ENCODE peak calls at places on chromosomes 6 and 20, in nine cellular contexts. One of them, this sample, is unnamed.

GRCh38 chr6:25652007-25652515 is at the start of gene SCGN:
- DNase-seq in mammary epithelial cell: peak
- DNase-seq in dorsolateral prefrontal cortex: peak
- DNase-seq in fibroblast of mammary gland: peak
- DNase-seq in WTC11: peak
- DNase-seq in globus pallidus: peak
- DNase-seq in activated naive CD4-positive, alpha-beta T cell treated with Interleukin-2 at 50 U/mL for 16 hours: peak
- DNase-seq in NCI-H82: peak
- DNase-seq in right cardiac atrium: peak
- DNase-seq in this sample: peak

GRCh38 chr6:37804676-37805075 is 14.9 kb upstream of the ZFAND3 start:
- DNase-seq in mammary epithelial cell: no peak
- DNase-seq in dorsolateral prefrontal cortex: no peak
- DNase-seq in fibroblast of mammary gland: peak
- DNase-seq in WTC11: no peak
- DNase-seq in globus pallidus: no peak
- DNase-seq in activated naive CD4-positive, alpha-beta T cell treated with Interleukin-2 at 50 U/mL for 16 hours: no peak
- DNase-seq in NCI-H82: no peak
- DNase-seq in right cardiac atrium: no peak
- DNase-seq in this sample: no peak

GRCh38 chr20:63686492-63687321 is 9.7 kb upstream of the TNFRSF6B start:
- DNase-seq in mammary epithelial cell: no peak
- DNase-seq in dorsolateral prefrontal cortex: no peak
- DNase-seq in fibroblast of mammary gland: peak
- DNase-seq in WTC11: no peak
- DNase-seq in globus pallidus: no peak
- DNase-seq in activated naive CD4-positive, alpha-beta T cell treated with Interleukin-2 at 50 U/mL for 16 hours: peak
- DNase-seq in NCI-H82: no peak
- DNase-seq in right cardiac atrium: peak
- DNase-seq in this sample: peak

GRCh38 chr6:55818482-55818881 is 56.9 kb downstream of the BMP5 start:
- DNase-seq in mammary epithelial cell: no peak
- DNase-seq in dorsolateral prefrontal cortex: no peak
- DNase-seq in fibroblast of mammary gland: peak
- DNase-seq in WTC11: no peak
- DNase-seq in globus pallidus: no peak
- DNase-seq in activated naive CD4-positive, alpha-beta T cell treated with Interleukin-2 at 50 U/mL for 16 hours: no peak
- DNase-seq in NCI-H82: no peak
- DNase-seq in right cardiac atrium: no peak
- DNase-seq in this sample: no peak

GRCh38 chr6:118580585-118581419 is 32.7 kb downstream of the PLN start:
- DNase-seq in mammary epithelial cell: peak
- DNase-seq in dorsolateral prefrontal cortex: peak
- DNase-seq in fibroblast of mammary gland: peak
- DNase-seq in WTC11: peak
- DNase-seq in globus pallidus: peak
- DNase-seq in activated naive CD4-positive, alpha-beta T cell treated with Interleukin-2 at 50 U/mL for 16 hours: no peak
- DNase-seq in NCI-H82: peak
- DNase-seq in right cardiac atrium: peak
- DNase-seq in this sample: no peak

GRCh38 chr20:63484651-63485403 is 12.4 kb upstream of the KCNQ2 start:
- DNase-seq in mammary epithelial cell: no peak
- DNase-seq in dorsolateral prefrontal cortex: no peak
- DNase-seq in fibroblast of mammary gland: no peak
- DNase-seq in WTC11: no peak
- DNase-seq in globus pallidus: no peak
- DNase-seq in activated naive CD4-positive, alpha-beta T cell treated with Interleukin-2 at 50 U/mL for 16 hours: no peak
- DNase-seq in NCI-H82: no peak
- DNase-seq in right cardiac atrium: peak
- DNase-seq in this sample: no peak

GRCh38 chr6:87541726-87542125 is 48.1 kb downstream of the RARS2 start:
- DNase-seq in mammary epithelial cell: no peak
- DNase-seq in dorsolateral prefrontal cortex: no peak
- DNase-seq in fibroblast of mammary gland: no peak
- DNase-seq in WTC11: no peak
- DNase-seq in globus pallidus: no peak
- DNase-seq in activated naive CD4-positive, alpha-beta T cell treated with Interleukin-2 at 50 U/mL for 16 hours: no peak
- DNase-seq in NCI-H82: no peak
- DNase-seq in right cardiac atrium: no peak
- DNase-seq in this sample: no peak

GRCh38 chr6:7528565-7528964 is 12.9 kb upstream of the DSP start:
- DNase-seq in mammary epithelial cell: peak
- DNase-seq in dorsolateral prefrontal cortex: no peak
- DNase-seq in fibroblast of mammary gland: peak
- DNase-seq in WTC11: no peak
- DNase-seq in globus pallidus: no peak
- DNase-seq in activated naive CD4-positive, alpha-beta T cell treated with Interleukin-2 at 50 U/mL for 16 hours: no peak
- DNase-seq in NCI-H82: no peak
- DNase-seq in right cardiac atrium: no peak
- DNase-seq in this sample: no peak

GRCh38 chr6:38391206-38391908 is 248.4 kb downstream of the BTBD9 start:
- DNase-seq in mammary epithelial cell: peak
- DNase-seq in dorsolateral prefrontal cortex: no peak
- DNase-seq in fibroblast of mammary gland: peak
- DNase-seq in WTC11: no peak
- DNase-seq in globus pallidus: no peak
- DNase-seq in activated naive CD4-positive, alpha-beta T cell treated with Interleukin-2 at 50 U/mL for 16 hours: no peak
- DNase-seq in NCI-H82: no peak
- DNase-seq in right cardiac atrium: no peak
- DNase-seq in this sample: no peak

GRCh38 chr6:83057705-83058321 is 7.8 kb downstream of the UBE3D start:
- DNase-seq in mammary epithelial cell: peak
- DNase-seq in dorsolateral prefrontal cortex: peak
- DNase-seq in fibroblast of mammary gland: peak
- DNase-seq in WTC11: peak
- DNase-seq in globus pallidus: peak
- DNase-seq in activated naive CD4-positive, alpha-beta T cell treated with Interleukin-2 at 50 U/mL for 16 hours: peak
- DNase-seq in NCI-H82: peak
- DNase-seq in right cardiac atrium: no peak
- DNase-seq in this sample: peak

GRCh38 chr20:20143165-20143564 is 90.8 kb downstream of the CFAP61 start:
- DNase-seq in mammary epithelial cell: no peak
- DNase-seq in dorsolateral prefrontal cortex: no peak
- DNase-seq in fibroblast of mammary gland: no peak
- DNase-seq in WTC11: no peak
- DNase-seq in globus pallidus: no peak
- DNase-seq in activated naive CD4-positive, alpha-beta T cell treated with Interleukin-2 at 50 U/mL for 16 hours: no peak
- DNase-seq in NCI-H82: peak
- DNase-seq in right cardiac atrium: no peak
- DNase-seq in this sample: no peak

GRCh38 chr6:41799517-41799916 is 12.0 kb downstream of the TOMM6 start:
- DNase-seq in mammary epithelial cell: no peak
- DNase-seq in dorsolateral prefrontal cortex: no peak
- DNase-seq in fibroblast of mammary gland: no peak
- DNase-seq in WTC11: no peak
- DNase-seq in globus pallidus: no peak
- DNase-seq in activated naive CD4-positive, alpha-beta T cell treated with Interleukin-2 at 50 U/mL for 16 hours: no peak
- DNase-seq in NCI-H82: no peak
- DNase-seq in right cardiac atrium: no peak
- DNase-seq in this sample: no peak

GRCh38 chr6:46078294-46078693 is 51.5 kb upstream of the ENPP4 start:
- DNase-seq in mammary epithelial cell: no peak
- DNase-seq in dorsolateral prefrontal cortex: no peak
- DNase-seq in fibroblast of mammary gland: no peak
- DNase-seq in WTC11: no peak
- DNase-seq in globus pallidus: no peak
- DNase-seq in activated naive CD4-positive, alpha-beta T cell treated with Interleukin-2 at 50 U/mL for 16 hours: peak
- DNase-seq in NCI-H82: no peak
- DNase-seq in right cardiac atrium: no peak
- DNase-seq in this sample: no peak

GRCh38 chr20:8209061-8209460 is 77.0 kb downstream of the PLCB1 start:
- DNase-seq in mammary epithelial cell: no peak
- DNase-seq in dorsolateral prefrontal cortex: no peak
- DNase-seq in fibroblast of mammary gland: no peak
- DNase-seq in WTC11: no peak
- DNase-seq in globus pallidus: no peak
- DNase-seq in activated naive CD4-positive, alpha-beta T cell treated with Interleukin-2 at 50 U/mL for 16 hours: no peak
- DNase-seq in NCI-H82: no peak
- DNase-seq in right cardiac atrium: no peak
- DNase-seq in this sample: no peak

GRCh38 chr6:79574636-79575035 is 37.4 kb upstream of the LCA5 start:
- DNase-seq in mammary epithelial cell: peak
- DNase-seq in dorsolateral prefrontal cortex: no peak
- DNase-seq in fibroblast of mammary gland: peak
- DNase-seq in WTC11: no peak
- DNase-seq in globus pallidus: no peak
- DNase-seq in activated naive CD4-positive, alpha-beta T cell treated with Interleukin-2 at 50 U/mL for 16 hours: no peak
- DNase-seq in NCI-H82: no peak
- DNase-seq in right cardiac atrium: no peak
- DNase-seq in this sample: no peak

GRCh38 chr6:43454290-43455033 is 886 bp downstream of the DLK2 start:
- DNase-seq in mammary epithelial cell: peak
- DNase-seq in dorsolateral prefrontal cortex: peak
- DNase-seq in fibroblast of mammary gland: peak
- DNase-seq in WTC11: peak
- DNase-seq in globus pallidus: peak
- DNase-seq in activated naive CD4-positive, alpha-beta T cell treated with Interleukin-2 at 50 U/mL for 16 hours: peak
- DNase-seq in NCI-H82: peak
- DNase-seq in right cardiac atrium: peak
- DNase-seq in this sample: peak

GRCh38 chr6:43219119-43219518 is 10.2 kb downstream of the DNPH1 start:
- DNase-seq in mammary epithelial cell: no peak
- DNase-seq in dorsolateral prefrontal cortex: no peak
- DNase-seq in fibroblast of mammary gland: no peak
- DNase-seq in WTC11: no peak
- DNase-seq in globus pallidus: no peak
- DNase-seq in activated naive CD4-positive, alpha-beta T cell treated with Interleukin-2 at 50 U/mL for 16 hours: no peak
- DNase-seq in NCI-H82: no peak
- DNase-seq in right cardiac atrium: no peak
- DNase-seq in this sample: peak

GRCh38 chr6:30776361-30777223 is 32.2 kb upstream of the IER3 start:
- DNase-seq in mammary epithelial cell: no peak
- DNase-seq in dorsolateral prefrontal cortex: no peak
- DNase-seq in fibroblast of mammary gland: no peak
- DNase-seq in WTC11: no peak
- DNase-seq in globus pallidus: no peak
- DNase-seq in activated naive CD4-positive, alpha-beta T cell treated with Interleukin-2 at 50 U/mL for 16 hours: no peak
- DNase-seq in NCI-H82: no peak
- DNase-seq in right cardiac atrium: no peak
- DNase-seq in this sample: no peak

GRCh38 chr6:32973934-32974333 is 5.5 kb downstream of the BRD2 start:
- DNase-seq in mammary epithelial cell: peak
- DNase-seq in dorsolateral prefrontal cortex: no peak
- DNase-seq in fibroblast of mammary gland: peak
- DNase-seq in WTC11: no peak
- DNase-seq in globus pallidus: no peak
- DNase-seq in activated naive CD4-positive, alpha-beta T cell treated with Interleukin-2 at 50 U/mL for 16 hours: peak
- DNase-seq in NCI-H82: peak
- DNase-seq in right cardiac atrium: no peak
- DNase-seq in this sample: no peak